ENCODE peak calls at places on chromosomes 12 and 14, in ten cellular contexts. One of them, this sample, is unnamed.

GRCh38 chr12:5076761-5077160 is 33.1 kb downstream of the KCNA5 start:
- DNase-seq in Panc1: no peak
- DNase-seq in GM23338: no peak
- DNase-seq in PC-3: no peak
- DNase-seq in neural progenitor cell: no peak
- DNase-seq in CD8-positive, alpha-beta T cell: no peak
- DNase-seq in stomach: no peak
- DNase-seq in IMR-90: no peak
- DNase-seq in heart right ventricle: peak; percentile 33
- DNase-seq in breast epithelium: peak; percentile 57
- DNase-seq in this sample: no peak

GRCh38 chr12:48997719-48998496 is 1.3 kb downstream of the DDN start:
- DNase-seq in Panc1: no peak
- DNase-seq in GM23338: peak; percentile 74
- DNase-seq in PC-3: peak; percentile 33
- DNase-seq in neural progenitor cell: peak; percentile 65
- DNase-seq in CD8-positive, alpha-beta T cell: peak; percentile 30
- DNase-seq in stomach: peak; percentile 40
- DNase-seq in IMR-90: no peak
- DNase-seq in heart right ventricle: no peak
- DNase-seq in breast epithelium: no peak
- DNase-seq in this sample: no peak

GRCh38 chr12:111991946-111992345 is 21.0 kb downstream of the TMEM116 start:
- DNase-seq in Panc1: no peak
- DNase-seq in GM23338: no peak
- DNase-seq in PC-3: no peak
- DNase-seq in neural progenitor cell: no peak
- DNase-seq in CD8-positive, alpha-beta T cell: no peak
- DNase-seq in stomach: no peak
- DNase-seq in IMR-90: peak; percentile 69
- DNase-seq in heart right ventricle: no peak
- DNase-seq in breast epithelium: no peak
- DNase-seq in this sample: peak; percentile 40

GRCh38 chr14:94127330-94127729 is 2.1 kb downstream of the IFI27L2 start:
- DNase-seq in Panc1: no peak
- DNase-seq in GM23338: no peak
- DNase-seq in PC-3: no peak
- DNase-seq in neural progenitor cell: no peak
- DNase-seq in CD8-positive, alpha-beta T cell: no peak
- DNase-seq in stomach: no peak
- DNase-seq in IMR-90: no peak
- DNase-seq in heart right ventricle: no peak
- DNase-seq in breast epithelium: peak; percentile 10
- DNase-seq in this sample: no peak

GRCh38 chr12:19430988-19431387 is 8.3 kb upstream of the AEBP2 start:
- DNase-seq in Panc1: no peak
- DNase-seq in GM23338: no peak
- DNase-seq in PC-3: no peak
- DNase-seq in neural progenitor cell: no peak
- DNase-seq in CD8-positive, alpha-beta T cell: no peak
- DNase-seq in stomach: no peak
- DNase-seq in IMR-90: no peak
- DNase-seq in heart right ventricle: no peak
- DNase-seq in breast epithelium: no peak
- DNase-seq in this sample: no peak

GRCh38 chr12:19431407-19432308 is 7.6 kb upstream of the AEBP2 start:
- DNase-seq in Panc1: no peak
- DNase-seq in GM23338: no peak
- DNase-seq in PC-3: peak; percentile 21
- DNase-seq in neural progenitor cell: no peak
- DNase-seq in CD8-positive, alpha-beta T cell: no peak
- DNase-seq in stomach: no peak
- DNase-seq in IMR-90: peak; percentile 88
- DNase-seq in heart right ventricle: no peak
- DNase-seq in breast epithelium: no peak
- DNase-seq in this sample: peak; percentile 49

GRCh38 chr12:81395431-81395830 is 317.6 kb downstream of the ACSS3 start:
- DNase-seq in Panc1: no peak
- DNase-seq in GM23338: no peak
- DNase-seq in PC-3: no peak
- DNase-seq in neural progenitor cell: peak; percentile 14
- DNase-seq in CD8-positive, alpha-beta T cell: no peak
- DNase-seq in stomach: no peak
- DNase-seq in IMR-90: no peak
- DNase-seq in heart right ventricle: no peak
- DNase-seq in breast epithelium: no peak
- DNase-seq in this sample: no peak

GRCh38 chr12:897386-897785 is 52.1 kb downstream of the RAD52 start:
- DNase-seq in Panc1: no peak
- DNase-seq in GM23338: no peak
- DNase-seq in PC-3: no peak
- DNase-seq in neural progenitor cell: no peak
- DNase-seq in CD8-positive, alpha-beta T cell: no peak
- DNase-seq in stomach: no peak
- DNase-seq in IMR-90: no peak
- DNase-seq in heart right ventricle: no peak
- DNase-seq in breast epithelium: no peak
- DNase-seq in this sample: no peak

GRCh38 chr12:91890742-91891141 is 254.9 kb downstream of the BTG1 start:
- DNase-seq in Panc1: no peak
- DNase-seq in GM23338: no peak
- DNase-seq in PC-3: peak; percentile 75
- DNase-seq in neural progenitor cell: no peak
- DNase-seq in CD8-positive, alpha-beta T cell: no peak
- DNase-seq in stomach: no peak
- DNase-seq in IMR-90: peak; percentile 8
- DNase-seq in heart right ventricle: no peak
- DNase-seq in breast epithelium: no peak
- DNase-seq in this sample: no peak

GRCh38 chr14:52391866-52392600 is 77.9 kb downstream of the PTGER2 start:
- DNase-seq in Panc1: no peak
- DNase-seq in GM23338: no peak
- DNase-seq in PC-3: peak; percentile 98
- DNase-seq in neural progenitor cell: no peak
- DNase-seq in CD8-positive, alpha-beta T cell: no peak
- DNase-seq in stomach: no peak
- DNase-seq in IMR-90: peak; percentile 48
- DNase-seq in heart right ventricle: no peak
- DNase-seq in breast epithelium: no peak
- DNase-seq in this sample: no peak

GRCh38 chr14:94062344-94062904 is 18.6 kb downstream of the DDX24 start:
- DNase-seq in Panc1: no peak
- DNase-seq in GM23338: no peak
- DNase-seq in PC-3: no peak
- DNase-seq in neural progenitor cell: no peak
- DNase-seq in CD8-positive, alpha-beta T cell: no peak
- DNase-seq in stomach: no peak
- DNase-seq in IMR-90: peak; percentile 64
- DNase-seq in heart right ventricle: no peak
- DNase-seq in breast epithelium: no peak
- DNase-seq in this sample: no peak

GRCh38 chr12:106369624-106370346 is 12.2 kb downstream of the POLR3B start:
- DNase-seq in Panc1: no peak
- DNase-seq in GM23338: no peak
- DNase-seq in PC-3: peak; percentile 86
- DNase-seq in neural progenitor cell: no peak
- DNase-seq in CD8-positive, alpha-beta T cell: no peak
- DNase-seq in stomach: no peak
- DNase-seq in IMR-90: peak; percentile 88
- DNase-seq in heart right ventricle: no peak
- DNase-seq in breast epithelium: no peak
- DNase-seq in this sample: no peak

GRCh38 chr14:65277027-65277426 is 135.5 kb upstream of the FUT8 start:
- DNase-seq in Panc1: no peak
- DNase-seq in GM23338: no peak
- DNase-seq in PC-3: peak; percentile 78
- DNase-seq in neural progenitor cell: no peak
- DNase-seq in CD8-positive, alpha-beta T cell: no peak
- DNase-seq in stomach: no peak
- DNase-seq in IMR-90: peak; percentile 58
- DNase-seq in heart right ventricle: no peak
- DNase-seq in breast epithelium: no peak
- DNase-seq in this sample: no peak

GRCh38 chr12:8668441-8668840 is 5.8 kb upstream of the MFAP5 start:
- DNase-seq in Panc1: no peak
- DNase-seq in GM23338: no peak
- DNase-seq in PC-3: no peak
- DNase-seq in neural progenitor cell: no peak
- DNase-seq in CD8-positive, alpha-beta T cell: no peak
- DNase-seq in stomach: no peak
- DNase-seq in IMR-90: no peak
- DNase-seq in heart right ventricle: no peak
- DNase-seq in breast epithelium: no peak
- DNase-seq in this sample: no peak

GRCh38 chr12:14567311-14568195 is at the start of gene PLBD1:
- DNase-seq in Panc1: peak; percentile 10
- DNase-seq in GM23338: peak; percentile 88
- DNase-seq in PC-3: peak; percentile 44
- DNase-seq in neural progenitor cell: peak; percentile 73
- DNase-seq in CD8-positive, alpha-beta T cell: no peak
- DNase-seq in stomach: peak; percentile 77
- DNase-seq in IMR-90: no peak
- DNase-seq in heart right ventricle: peak; percentile 74
- DNase-seq in breast epithelium: no peak
- DNase-seq in this sample: peak; percentile 77

GRCh38 chr14:88799522-88799921 is 6.8 kb upstream of the EML5 start:
- DNase-seq in Panc1: no peak
- DNase-seq in GM23338: no peak
- DNase-seq in PC-3: no peak
- DNase-seq in neural progenitor cell: no peak
- DNase-seq in CD8-positive, alpha-beta T cell: no peak
- DNase-seq in stomach: no peak
- DNase-seq in IMR-90: no peak
- DNase-seq in heart right ventricle: no peak
- DNase-seq in breast epithelium: no peak
- DNase-seq in this sample: no peak

GRCh38 chr12:116879509-116880212 is 1.6 kb downstream of the HRK start:
- DNase-seq in Panc1: no peak
- DNase-seq in GM23338: peak; percentile 42
- DNase-seq in PC-3: no peak
- DNase-seq in neural progenitor cell: peak; percentile 32
- DNase-seq in CD8-positive, alpha-beta T cell: peak; percentile 13
- DNase-seq in stomach: no peak
- DNase-seq in IMR-90: no peak
- DNase-seq in heart right ventricle: no peak
- DNase-seq in breast epithelium: no peak
- DNase-seq in this sample: no peak

GRCh38 chr12:110965574-110965973 is 45.2 kb upstream of the MYL2 start:
- DNase-seq in Panc1: no peak
- DNase-seq in GM23338: peak; percentile 31
- DNase-seq in PC-3: no peak
- DNase-seq in neural progenitor cell: no peak
- DNase-seq in CD8-positive, alpha-beta T cell: no peak
- DNase-seq in stomach: no peak
- DNase-seq in IMR-90: no peak
- DNase-seq in heart right ventricle: no peak
- DNase-seq in breast epithelium: no peak
- DNase-seq in this sample: no peak

GRCh38 chr12:90979019-90979418 is 24.0 kb upstream of the CCER1 start:
- DNase-seq in Panc1: no peak
- DNase-seq in GM23338: no peak
- DNase-seq in PC-3: no peak
- DNase-seq in neural progenitor cell: no peak
- DNase-seq in CD8-positive, alpha-beta T cell: no peak
- DNase-seq in stomach: no peak
- DNase-seq in IMR-90: no peak
- DNase-seq in heart right ventricle: no peak
- DNase-seq in breast epithelium: no peak
- DNase-seq in this sample: no peak

GRCh38 chr14:100902295-100902694 is 1.2 kb downstream of the RTL1 start:
- DNase-seq in Panc1: no peak
- DNase-seq in GM23338: peak; percentile 71
- DNase-seq in PC-3: peak; percentile 37
- DNase-seq in neural progenitor cell: peak; percentile 64
- DNase-seq in CD8-positive, alpha-beta T cell: no peak
- DNase-seq in stomach: no peak
- DNase-seq in IMR-90: no peak
- DNase-seq in heart right ventricle: no peak
- DNase-seq in breast epithelium: no peak
- DNase-seq in this sample: no peak
- H3K4me3 ChIP-seq in Panc1: no peak overlapping the region
- H3K4me3 ChIP-seq in GM23338: no peak overlapping the region
- H3K4me3 ChIP-seq in PC-3: no peak overlapping the region
- H3K4me3 ChIP-seq in neural progenitor cell: no peak overlapping the region
- H3K4me3 ChIP-seq in CD8-positive, alpha-beta T cell: no peak overlapping the region
- H3K4me3 ChIP-seq in stomach: no peak overlapping the region
- H3K4me3 ChIP-seq in IMR-90: no peak overlapping the region
- H3K4me3 ChIP-seq in heart right ventricle: no peak overlapping the region
- H3K4me3 ChIP-seq in breast epithelium: no peak overlapping the region
- H3K4me3 ChIP-seq in this sample: no peak overlapping the region

DNA sequence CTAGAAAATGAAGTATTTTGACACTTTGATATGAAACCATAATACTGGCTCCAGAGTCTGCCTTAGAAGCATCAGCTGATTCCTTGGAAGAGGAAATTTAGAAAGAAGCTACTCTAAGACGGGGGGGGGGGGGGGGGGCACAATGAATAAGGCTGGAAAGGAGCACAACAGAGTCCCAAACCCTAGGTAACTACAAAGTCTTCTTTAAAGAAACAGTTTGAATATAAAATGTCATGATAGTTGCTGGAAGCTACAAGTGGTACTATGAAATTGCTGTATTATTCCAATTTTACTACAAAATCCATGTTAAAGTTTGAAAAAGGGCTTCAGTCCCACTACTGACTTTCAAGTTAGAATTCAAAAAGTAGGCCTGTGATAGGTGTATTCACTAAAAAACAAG is 31.6 kb downstream of the CDK17 start:
- DNase-seq in Panc1: no peak
- DNase-seq in GM23338: no peak
- DNase-seq in PC-3: no peak
- DNase-seq in neural progenitor cell: no peak
- DNase-seq in CD8-positive, alpha-beta T cell: no peak
- DNase-seq in stomach: no peak
- DNase-seq in IMR-90: no peak
- DNase-seq in heart right ventricle: no peak
- DNase-seq in breast epithelium: no peak
- DNase-seq in this sample: no peak
- H3K4me1 ChIP-seq in Panc1: peaks cover 16% of the 10 kb centered on the region
- H3K4me1 ChIP-seq in GM23338: peaks cover 25% of the 10 kb centered on the region
- H3K4me1 ChIP-seq in PC-3: peaks cover 9% of the 10 kb centered on the region
- H3K4me1 ChIP-seq in neural progenitor cell: peaks cover 41% of the 10 kb centered on the region
- H3K4me1 ChIP-seq in CD8-positive, alpha-beta T cell: peaks cover 54% of the 10 kb centered on the region
- H3K4me1 ChIP-seq in stomach: peaks cover 22% of the 10 kb centered on the region
- H3K4me1 ChIP-seq in IMR-90: peaks cover 6% of the 10 kb centered on the region
- H3K4me1 ChIP-seq in heart right ventricle: peaks cover 29% of the 10 kb centered on the region
- H3K4me1 ChIP-seq in breast epithelium: peaks cover 11% of the 10 kb centered on the region
- H3K4me1 ChIP-seq in this sample: peaks cover 13% of the 10 kb centered on the region

GRCh38 chr12:15996254-15996653 is 85.1 kb downstream of the DERA start:
- DNase-seq in Panc1: no peak
- DNase-seq in GM23338: peak; percentile 50
- DNase-seq in PC-3: peak; percentile 7
- DNase-seq in neural progenitor cell: no peak
- DNase-seq in CD8-positive, alpha-beta T cell: no peak
- DNase-seq in stomach: no peak
- DNase-seq in IMR-90: peak; percentile 41
- DNase-seq in heart right ventricle: peak; percentile 44
- DNase-seq in breast epithelium: peak; percentile 40
- DNase-seq in this sample: peak; percentile 58
- TF ChIP-seq CTCF in Panc1: no peak
- TF ChIP-seq CTCF in GM23338: peak; percentile 18
- TF ChIP-seq CTCF in PC-3: no peak
- TF ChIP-seq CTCF in neural progenitor cell: peak; percentile 25
- TF ChIP-seq CTCF in CD8-positive, alpha-beta T cell: no peak
- TF ChIP-seq CTCF in stomach: no peak
- TF ChIP-seq CTCF in IMR-90: no peak
- TF ChIP-seq CTCF in heart right ventricle: no peak
- TF ChIP-seq CTCF in breast epithelium: no peak
- TF ChIP-seq CTCF in this sample: no peak

GRCh38 chr14:24092960-24093900 is 881 bp upstream of the PCK2 start:
- DNase-seq in Panc1: no peak
- DNase-seq in GM23338: no peak
- DNase-seq in PC-3: no peak
- DNase-seq in neural progenitor cell: no peak
- DNase-seq in CD8-positive, alpha-beta T cell: no peak
- DNase-seq in stomach: no peak
- DNase-seq in IMR-90: no peak
- DNase-seq in heart right ventricle: no peak
- DNase-seq in breast epithelium: no peak
- DNase-seq in this sample: no peak
- H3K4me3 ChIP-seq in Panc1: no peak overlapping the region
- H3K4me3 ChIP-seq in GM23338: peak overlapping the region; percentile 47
- H3K4me3 ChIP-seq in PC-3: peak overlapping the region; percentile 83
- H3K4me3 ChIP-seq in neural progenitor cell: peak overlapping the region; percentile 81
- H3K4me3 ChIP-seq in CD8-positive, alpha-beta T cell: peak overlapping the region; percentile 99
- H3K4me3 ChIP-seq in stomach: peak overlapping the region; percentile 79
- H3K4me3 ChIP-seq in IMR-90: peak overlapping the region; percentile 72
- H3K4me3 ChIP-seq in heart right ventricle: peak overlapping the region; percentile 93
- H3K4me3 ChIP-seq in breast epithelium: peak overlapping the region; percentile 98
- H3K4me3 ChIP-seq in this sample: peak overlapping the region; percentile 45